ENCODE peak calls at places on chromosomes 5 and 9, in four cellular contexts. I is lower leg skin, X is HFF-Myc, O is C1 segment of cervical spinal cord. H is an unnamed sample.

GRCh38 chr5:38888023-38888422 is 42.2 kb downstream of the OSMR start:
- DNase-seq in X (no peak), I (no peak), O (no peak), H (no peak)

GRCh38 chr5:175542232-175542965 is 64.0 kb downstream of the SFXN1 start:
- DNase-seq in X (no peak), O (no peak), I (peak), H (no peak)

GRCh38 chr9:137494550-137495351 is 35.6 kb upstream of the NSMF start:
- DNase-seq in X (no peak), O (no peak), I (no peak), H (no peak)

GRCh38 chr5:40410231-40410861 is 269.4 kb upstream of the PTGER4 start:
- DNase-seq in X (no peak), I (no peak), O (no peak), H (no peak)

GRCh38 chr5:37807015-37807414 is 32.8 kb downstream of the GDNF start:
- DNase-seq in O (no peak), I (peak), X (no peak), H (no peak)

GRCh38 chr5:74464512-74465209 is 175.9 kb downstream of the ENC1 start:
- DNase-seq in X (no peak), O (no peak), I (no peak), H (no peak)

GRCh38 chr9:108786322-108786721 is 69.5 kb downstream of the ACTL7B start:
- DNase-seq in O (no peak), I (no peak), X (no peak), H (no peak)

GRCh38 chr5:121675932-121676331 is 175.8 kb upstream of the FTMT start:
- DNase-seq in X (no peak), I (no peak), O (no peak), H (no peak)

GRCh38 chr5:54867310-54867944 is 118.0 kb downstream of the ESM1 start:
- DNase-seq in X (peak), I (no peak), O (peak), H (no peak)

GRCh38 chr5:131957721-131958483 is 12.4 kb upstream of the MEIKIN start:
- DNase-seq in I (no peak), X (no peak), O (no peak), H (no peak)

GRCh38 chr9:36728651-36729520 is 156.2 kb downstream of the MELK start:
- DNase-seq in O (peak), I (no peak), X (peak), H (peak)

GRCh38 chr5:108749130-108749861 is 1.6 kb downstream of the FER start:
- DNase-seq in X (no peak), I (peak), O (peak), H (no peak)

GRCh38 chr9:134301387-134302129 is 24.7 kb upstream of the RXRA start:
- DNase-seq in I (no peak), X (no peak), O (no peak), H (no peak)

GRCh38 chr9:70563437-70564204 is 149.2 kb upstream of the KLF9 start:
- DNase-seq in I (no peak), O (no peak), X (no peak), H (peak)

GRCh38 chr5:149837680-149838269 is 106.8 kb downstream of the PDE6A start:
- DNase-seq in O (peak), I (no peak), X (no peak), H (no peak)

GRCh38 chr5:172441262-172441751 is 13.0 kb downstream of the SH3PXD2B start:
- DNase-seq in O (no peak), X (no peak), I (peak), H (no peak)

GRCh38 chr5:140131967-140132409 is 6.3 kb downstream of the IGIP start:
- DNase-seq in O (no peak), I (peak), X (peak), H (peak)

GRCh38 chr5:142038735-142039134 is 25.9 kb upstream of the GNPDA1 start:
- DNase-seq in I (no peak), O (no peak), X (no peak), H (no peak)

GRCh38 chr5:15885156-15885555 is 294.4 kb downstream of the MARCHF11 start:
- DNase-seq in O (no peak), X (no peak), I (no peak), H (no peak)

GRCh38 chr5:68252678-68253520 is 37.3 kb downstream of the PIK3R1 start:
- DNase-seq in O (peak), I (no peak), X (peak), H (no peak)

GRCh38 chr5:84816746-84817547 is 432.3 kb upstream of the EDIL3 start:
- DNase-seq in X (no peak), I (no peak), O (no peak), H (no peak)

GRCh38 chr5:66415208-66415607 is 181.0 kb upstream of the MAST4 start:
- DNase-seq in O (no peak), X (no peak), I (no peak), H (no peak)

GRCh38 chr9:86116425-86116824 is 17.1 kb upstream of the GOLM1 start:
- DNase-seq in X (no peak), I (peak), O (no peak), H (no peak)

GRCh38 chr9:120873512-120873911 is 3.5 kb downstream of the PHF19 start:
- DNase-seq in I (no peak), O (no peak), X (no peak), H (no peak)

GRCh38 chr9:79694676-79695400 is 123.1 kb downstream of the TLE4 start:
- DNase-seq in I (no peak), O (no peak), X (no peak), H (peak)

GRCh38 chr5:27328480-27328879 is 290.1 kb upstream of the CDH9 start:
- DNase-seq in X (no peak), O (no peak), I (no peak), H (peak)

H was measured in BJ.